ENCODE peak calls at places on chromosomes 16 and 17, in ten cellular contexts. P is heart right ventricle; X is Calu3; Z is cardiac fibroblast; W is PC-3; U is stimulated activated CD4-positive, alpha-beta T cell treated with anti-CD3 and anti-CD28 coated beads, Interleukin-4, amount 100 ng/mL, for 48 hours; R is mesenchymal stem cell; G is pancreas; O is NB4; Y is GM12865. N is an unnamed sample.

GRCh38 chr16:3046506-3047386 is at the start of gene MMP25:
- DNase-seq in Y (no peak), W (no peak), O (peak), U (no peak), X (no peak), G (peak), P (no peak), Z (no peak), R (no peak), N (no peak)

GRCh38 chr17:17141860-17142552 is 64.1 kb downstream of the PLD6 start:
- DNase-seq in G (no peak), R (peak), X (no peak), P (no peak), O (peak), Z (peak), Y (peak), U (peak), W (no peak), N (no peak)

GRCh38 chr16:56681939-56682702 is at the start of gene MT1X:
- DNase-seq in O (peak), R (peak), W (peak), X (peak), Y (peak), P (peak), U (peak), Z (peak), G (peak), N (peak)

GRCh38 chr16:9845661-9846361 is 336.4 kb downstream of the GRIN2A start:
- DNase-seq in X (peak), U (no peak), W (peak), R (no peak), Y (no peak), O (no peak), G (no peak), P (no peak), Z (peak), N (no peak)

GRCh38 chr16:29664133-29664912 is 1.3 kb downstream of the SPN start:
- DNase-seq in Z (no peak), P (no peak), U (peak), Y (peak), X (no peak), W (no peak), O (peak), R (no peak), G (no peak), N (no peak)

GRCh38 chr17:42819939-42820535 is 4.0 kb downstream of the BECN1 start:
- DNase-seq in G (peak), Y (peak), R (peak), W (peak), O (peak), Z (peak), P (peak), X (peak), U (peak), N (peak)

GRCh38 chr16:851871-852270 is 51.3 kb upstream of the GNG13 start:
- DNase-seq in R (no peak), Z (no peak), G (no peak), W (no peak), X (no peak), P (no peak), O (no peak), Y (no peak), U (no peak), N (no peak)

GRCh38 chr17:3879591-3880417 is 13.0 kb downstream of the CAMKK1 start:
- DNase-seq in O (no peak), U (no peak), P (no peak), X (no peak), R (no peak), W (no peak), Z (no peak), G (no peak), Y (no peak), N (no peak)

GRCh38 chr16:81415757-81416156 is 28.9 kb upstream of the CMIP start:
- DNase-seq in Y (no peak), G (no peak), W (no peak), Z (no peak), U (no peak), R (no peak), X (no peak), O (no peak), P (no peak), N (no peak)

GRCh38 chr16:72317378-72317777 is 145.4 kb upstream of the PMFBP1 start:
- DNase-seq in R (no peak), P (no peak), X (no peak), O (no peak), Z (peak), Y (no peak), U (no peak), G (no peak), W (no peak), N (no peak)

GRCh38 chr17:42403150-42403549 is 14.9 kb upstream of the STAT3 start:
- DNase-seq in P (no peak), U (peak), Y (peak), G (peak), X (peak), R (no peak), Z (no peak), W (no peak), O (peak), N (no peak)

GRCh38 chr17:48068491-48068961 is 20.4 kb downstream of the NFE2L1 start:
- DNase-seq in G (no peak), P (no peak), X (peak), U (no peak), O (peak), Y (peak), Z (no peak), W (peak), R (peak), N (no peak)

GRCh38 chr17:7754656-7755055 is 37.1 kb downstream of the DNAH2 start:
- DNase-seq in O (no peak), W (no peak), G (no peak), X (no peak), P (no peak), Y (no peak), U (no peak), Z (no peak), R (no peak), N (no peak)

GRCh38 chr16:21199607-21200218 is 11.7 kb downstream of the ZP2 start:
- DNase-seq in Z (no peak), R (no peak), G (no peak), X (no peak), W (no peak), U (no peak), Y (no peak), O (no peak), P (no peak), N (no peak)

GRCh38 chr17:2034806-2035548 is 5.0 kb downstream of the DPH1 start:
- DNase-seq in P (no peak), X (no peak), Y (no peak), U (no peak), G (no peak), O (no peak), Z (peak), W (no peak), R (no peak), N (no peak)

GRCh38 chr16:85055503-85056210 is 28.1 kb downstream of the KIAA0513 start:
- DNase-seq in Z (peak), Y (peak), R (peak), P (no peak), U (peak), G (no peak), W (peak), O (peak), X (no peak), N (no peak)

N was measured in LoVo.